ENCODE peak calls at places on chromosomes 1 and 21, in four cellular contexts. D is HepG2, W is WTC11, L is GM12878. T is an unnamed sample.

GRCh38 chr1:90012305-90012704 is 17.4 kb downstream of the ZNF326 start:
- DNase-seq in D (no peak), W (no peak), L (no peak), T (no peak)

GRCh38 chr1:94299627-94300552 is 62.5 kb upstream of the ARHGAP29 start:
- DNase-seq in D (peak; percentile 41), W (no peak), L (no peak), T (no peak)

GRCh38 chr1:58585166-58585565 is 8.1 kb upstream of the TACSTD2 start:
- DNase-seq in D (no peak), W (no peak), L (no peak), T (no peak)

GRCh38 chr1:109498161-109498801 is 4.4 kb downstream of the CYB561D1 start:
- DNase-seq in D (no peak), W (peak; percentile 80), L (no peak), T (peak; percentile 68)

GRCh38 chr1:11188858-11189451 is at the start of gene ANGPTL7:
- DNase-seq in D (no peak), W (no peak), L (no peak), T (no peak)

GRCh38 chr1:147526501-147526900 is 14.8 kb upstream of the BCL9 start:
- DNase-seq in D (no peak), W (no peak), L (no peak), T (no peak)

GRCh38 chr1:40944841-40945430 is 34.6 kb upstream of the CTPS1 start:
- DNase-seq in D (peak; percentile 64), W (no peak), L (no peak), T (no peak)

GRCh38 chr1:117574206-117574835 is 31.5 kb upstream of the TENT5C start:
- DNase-seq in D (peak; percentile 12), W (no peak), L (no peak), T (no peak)

GRCh38 chr1:10074059-10074854 is 41.5 kb downstream of the UBE4B start:
- DNase-seq in D (no peak), W (no peak), L (peak; percentile 40), T (peak; percentile 66)

GRCh38 chr21:32826317-32827167 is 55.0 kb upstream of the PAXBP1 start:
- DNase-seq in D (peak; percentile 54), W (peak; percentile 22), L (peak; percentile 13), T (peak; percentile 67)

GRCh38 chr1:153956997-153957715 is 1.3 kb downstream of the CRTC2 start:
- DNase-seq in D (no peak), W (no peak), L (no peak), T (no peak)

GRCh38 chr21:44539991-44540666 is at the start of gene KRTAP10-1:
- DNase-seq in D (no peak), W (no peak), L (no peak), T (no peak)

GRCh38 chr1:104182251-104182650 is 432.6 kb downstream of the AMY1C start:
- DNase-seq in D (no peak), W (no peak), L (no peak), T (no peak)

GRCh38 chr1:192401832-192402231 is 85.0 kb downstream of the RGS21 start:
- DNase-seq in D (no peak), W (no peak), L (no peak), T (no peak)

GRCh38 chr1:151356668-151357067 is 9.6 kb upstream of the RFX5 start:
- DNase-seq in D (no peak), W (no peak), L (no peak), T (no peak)

GRCh38 chr1:111768625-111769024 is 12.9 kb downstream of the DDX20 start:
- DNase-seq in D (no peak), W (no peak), L (no peak), T (no peak)

DNA sequence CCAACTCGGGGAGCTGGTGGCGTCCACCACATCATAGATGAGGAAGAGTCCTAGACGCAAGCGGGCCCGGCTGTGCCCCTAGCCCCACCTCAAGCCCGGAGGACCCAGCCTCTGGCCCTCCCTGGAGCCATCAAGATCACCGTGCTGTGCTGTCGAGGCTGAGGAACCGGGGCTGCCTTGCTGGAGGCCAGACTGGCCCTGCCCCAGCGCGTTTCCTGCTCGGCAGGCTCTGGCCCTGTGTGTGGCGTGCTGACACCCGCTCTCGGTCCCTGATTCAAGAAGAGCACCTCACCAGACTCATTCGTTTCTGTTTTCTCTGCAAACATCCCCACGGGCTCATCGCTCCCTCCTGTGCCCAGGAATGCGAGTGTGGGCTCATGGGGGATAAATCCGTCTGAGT is 51.1 kb downstream of the GLIS1 start:
- DNase-seq in D (no peak), W (no peak), L (no peak), T (no peak)
- TF ChIP-seq CBFB in D (no peak), W (no peak), L (no peak), T (no peak)

DNA sequence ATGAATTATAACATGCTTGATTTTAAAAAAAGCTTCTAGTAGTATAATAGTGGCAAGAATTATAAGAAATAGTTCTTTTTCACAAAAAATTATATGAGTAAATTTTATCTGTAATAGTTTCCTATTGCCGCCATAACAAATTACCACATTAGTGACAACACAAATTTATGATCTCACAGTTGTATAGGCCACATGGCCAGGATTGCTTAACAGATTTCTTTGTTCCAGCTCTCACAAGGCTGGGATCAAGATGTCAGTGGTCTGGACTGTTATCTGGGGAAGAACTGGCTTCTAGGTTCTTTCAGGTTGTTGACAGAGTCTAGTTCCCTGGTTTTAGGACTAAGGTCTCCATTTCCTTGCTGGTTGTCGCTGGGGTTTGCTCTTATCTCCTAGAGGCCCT is 236.4 kb downstream of the USP25 start:
- DNase-seq in D (no peak), W (no peak), L (no peak), T (no peak)
- TF ChIP-seq CBFB in D (no peak), W (no peak), L (no peak), T (no peak)

GRCh38 chr1:113217447-113218208 is 144.6 kb downstream of the LRIG2 start:
- DNase-seq in D (peak; percentile 35), W (no peak), L (no peak), T (peak; percentile 56)
- TF ChIP-seq CBFB in D (no peak), W (no peak), L (no peak), T (no peak)

GRCh38 chr1:29805122-29805895 is 569.0 kb downstream of the PTPRU start:
- DNase-seq in D (no peak), W (no peak), L (no peak), T (no peak)
- TF ChIP-seq CBFB in D (no peak), W (no peak), L (no peak), T (no peak)

GRCh38 chr1:155251566-155251965 is 3.7 kb downstream of the ENTREP3 start:
- DNase-seq in D (no peak), W (no peak), L (no peak), T (no peak)

GRCh38 chr1:155253208-155253607 is 2.1 kb downstream of the ENTREP3 start:
- DNase-seq in D (no peak), W (no peak), L (no peak), T (no peak)

GRCh38 chr1:155247667-155248563 is 7.4 kb downstream of the ENTREP3 start:
- DNase-seq in D (no peak), W (no peak), L (no peak), T (no peak)

GRCh38 chr1:155250246-155250632 is 5.0 kb downstream of the ENTREP3 start:
- DNase-seq in D (no peak), W (peak; percentile 31), L (no peak), T (peak; percentile 31)

GRCh38 chr1:155250633-155251449 is 4.4 kb downstream of the ENTREP3 start:
- DNase-seq in D (peak; percentile 90), W (peak; percentile 99), L (peak; percentile 57), T (peak; percentile 92)
- TF ChIP-seq CBFB in D (no peak), W (no peak), L (peak; percentile 56), T (no peak)

GRCh38 chr1:234862944-234863515 is 253.1 kb upstream of the IRF2BP2 start:
- DNase-seq in D (peak; percentile 65), W (no peak), L (no peak), T (no peak)

GRCh38 chr1:234861024-234861620 is 251.1 kb upstream of the IRF2BP2 start:
- DNase-seq in D (no peak), W (no peak), L (no peak), T (no peak)

GRCh38 chr1:234861761-234862160 is 251.8 kb upstream of the IRF2BP2 start:
- DNase-seq in D (no peak), W (no peak), L (no peak), T (no peak)

GRCh38 chr1:234863596-234863995 is 253.6 kb upstream of the IRF2BP2 start:
- DNase-seq in D (no peak), W (no peak), L (no peak), T (no peak)

GRCh38 chr1:234862360-234862943 is 252.5 kb upstream of the IRF2BP2 start:
- DNase-seq in D (peak; percentile 70), W (no peak), L (no peak), T (no peak)
- TF ChIP-seq CBFB in D (no peak), W (no peak), L (no peak), T (no peak)

DNA sequence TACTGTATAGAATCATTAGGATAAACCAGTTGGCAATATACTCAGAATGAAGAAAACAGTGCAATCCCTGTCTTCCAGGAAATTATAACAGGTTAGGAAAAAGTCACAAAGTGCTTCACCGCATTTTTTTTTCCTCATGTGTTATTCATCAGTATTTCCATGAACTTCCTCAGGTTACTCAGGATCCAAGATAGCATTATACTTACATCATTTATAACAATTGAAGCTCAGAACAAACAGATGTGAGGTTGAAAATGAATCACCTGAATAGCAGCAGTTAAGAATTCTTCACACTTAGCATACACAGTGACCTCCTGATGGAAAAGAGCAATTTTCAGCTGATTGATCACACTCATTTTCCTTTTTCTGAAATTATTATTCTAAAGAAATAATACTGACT is 1040.7 kb upstream of the B3GALT2 start:
- DNase-seq in D (no peak), W (no peak), L (no peak), T (no peak)
- TF ChIP-seq CBFB in D (no peak), W (no peak), L (no peak), T (no peak)

DNA sequence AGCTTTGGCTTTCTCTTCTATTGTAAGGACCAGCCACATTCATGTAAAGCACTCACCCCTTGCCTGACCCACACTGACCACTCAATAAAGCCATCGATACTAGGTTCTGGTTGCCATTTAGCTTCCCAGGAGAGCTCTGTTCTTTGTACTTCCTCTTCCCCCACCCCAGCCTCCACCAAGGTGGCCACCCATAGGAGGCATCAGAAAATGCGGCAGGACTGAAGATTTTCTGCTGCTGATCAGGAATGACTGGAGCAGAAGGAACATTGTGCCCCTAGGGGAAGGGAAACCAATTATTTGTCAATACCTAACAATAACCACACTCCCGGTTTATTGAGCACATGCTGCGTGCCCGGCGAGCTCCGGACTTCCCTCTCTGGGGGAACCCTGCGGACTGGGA is 5.2 kb upstream of the SMIM12 start:
- DNase-seq in D (no peak), W (no peak), L (no peak), T (no peak)
- TF ChIP-seq CBFB in D (no peak), W (no peak), L (no peak), T (no peak)

T was measured in K562.